ENCODE peak calls at places on chromosomes 3 and 15, in six cellular contexts. One of them, this sample, is unnamed.

GRCh38 chr3:75951941-75952340 is 166.6 kb upstream of the ZNF717 start:
- DNase-seq in cardiac muscle cell: no peak
- DNase-seq in iPS-NIHi11: no peak
- DNase-seq in stimulated activated CD4-positive, alpha-beta T cell treated with anti-CD3 and anti-CD28 coated beads, Interleukin-4, amount 100 ng/mL, for 1 hour: no peak
- DNase-seq in body of pancreas: no peak
- DNase-seq in CD4-positive, CD25-positive, alpha-beta regulatory T cell: no peak
- DNase-seq in this sample: no peak

GRCh38 chr15:92519709-92520108 is 126.0 kb downstream of the ST8SIA2 start:
- DNase-seq in body of pancreas: no peak
- DNase-seq in stimulated activated CD4-positive, alpha-beta T cell treated with anti-CD3 and anti-CD28 coated beads, Interleukin-4, amount 100 ng/mL, for 1 hour: no peak
- DNase-seq in CD4-positive, CD25-positive, alpha-beta regulatory T cell: no peak
- DNase-seq in cardiac muscle cell: no peak
- DNase-seq in iPS-NIHi11: no peak
- DNase-seq in this sample: no peak

GRCh38 chr3:22988566-22988965 is 214.6 kb upstream of the UBE2E2 start:
- DNase-seq in iPS-NIHi11: no peak
- DNase-seq in body of pancreas: no peak
- DNase-seq in stimulated activated CD4-positive, alpha-beta T cell treated with anti-CD3 and anti-CD28 coated beads, Interleukin-4, amount 100 ng/mL, for 1 hour: no peak
- DNase-seq in CD4-positive, CD25-positive, alpha-beta regulatory T cell: no peak
- DNase-seq in cardiac muscle cell: peak
- DNase-seq in this sample: no peak

GRCh38 chr15:90086868-90087268 is 15.4 kb downstream of the IDH2 start:
- DNase-seq in body of pancreas: no peak
- DNase-seq in iPS-NIHi11: peak
- DNase-seq in stimulated activated CD4-positive, alpha-beta T cell treated with anti-CD3 and anti-CD28 coated beads, Interleukin-4, amount 100 ng/mL, for 1 hour: peak
- DNase-seq in CD4-positive, CD25-positive, alpha-beta regulatory T cell: no peak
- DNase-seq in cardiac muscle cell: no peak
- DNase-seq in this sample: peak

GRCh38 chr3:187210555-187211327 is 13.5 kb downstream of the RTP1 start:
- DNase-seq in CD4-positive, CD25-positive, alpha-beta regulatory T cell: no peak
- DNase-seq in body of pancreas: no peak
- DNase-seq in cardiac muscle cell: no peak
- DNase-seq in stimulated activated CD4-positive, alpha-beta T cell treated with anti-CD3 and anti-CD28 coated beads, Interleukin-4, amount 100 ng/mL, for 1 hour: no peak
- DNase-seq in iPS-NIHi11: peak
- DNase-seq in this sample: no peak

GRCh38 chr3:45551214-45552010 is 43.1 kb upstream of the LIMD1 start:
- DNase-seq in iPS-NIHi11: no peak
- DNase-seq in body of pancreas: no peak
- DNase-seq in CD4-positive, CD25-positive, alpha-beta regulatory T cell: no peak
- DNase-seq in stimulated activated CD4-positive, alpha-beta T cell treated with anti-CD3 and anti-CD28 coated beads, Interleukin-4, amount 100 ng/mL, for 1 hour: no peak
- DNase-seq in cardiac muscle cell: no peak
- DNase-seq in this sample: no peak

GRCh38 chr3:42101048-42101447 is 9.9 kb downstream of the TRAK1 start:
- DNase-seq in body of pancreas: no peak
- DNase-seq in stimulated activated CD4-positive, alpha-beta T cell treated with anti-CD3 and anti-CD28 coated beads, Interleukin-4, amount 100 ng/mL, for 1 hour: no peak
- DNase-seq in iPS-NIHi11: no peak
- DNase-seq in CD4-positive, CD25-positive, alpha-beta regulatory T cell: no peak
- DNase-seq in cardiac muscle cell: no peak
- DNase-seq in this sample: no peak

GRCh38 chr3:19348929-19349564 is 200.7 kb downstream of the KCNH8 start:
- DNase-seq in iPS-NIHi11: peak
- DNase-seq in body of pancreas: no peak
- DNase-seq in CD4-positive, CD25-positive, alpha-beta regulatory T cell: no peak
- DNase-seq in cardiac muscle cell: peak
- DNase-seq in stimulated activated CD4-positive, alpha-beta T cell treated with anti-CD3 and anti-CD28 coated beads, Interleukin-4, amount 100 ng/mL, for 1 hour: no peak
- DNase-seq in this sample: peak

GRCh38 chr15:99983894-99984293 is 250.7 kb upstream of the LYSMD4 start:
- DNase-seq in iPS-NIHi11: peak
- DNase-seq in cardiac muscle cell: no peak
- DNase-seq in body of pancreas: no peak
- DNase-seq in CD4-positive, CD25-positive, alpha-beta regulatory T cell: no peak
- DNase-seq in stimulated activated CD4-positive, alpha-beta T cell treated with anti-CD3 and anti-CD28 coated beads, Interleukin-4, amount 100 ng/mL, for 1 hour: no peak
- DNase-seq in this sample: peak

GRCh38 chr3:59245879-59246501 is 196.2 kb upstream of the CFAP20DC start:
- DNase-seq in stimulated activated CD4-positive, alpha-beta T cell treated with anti-CD3 and anti-CD28 coated beads, Interleukin-4, amount 100 ng/mL, for 1 hour: no peak
- DNase-seq in body of pancreas: no peak
- DNase-seq in CD4-positive, CD25-positive, alpha-beta regulatory T cell: no peak
- DNase-seq in iPS-NIHi11: no peak
- DNase-seq in cardiac muscle cell: no peak
- DNase-seq in this sample: no peak

GRCh38 chr3:39267631-39268553 is 11.9 kb downstream of the CX3CR1 start:
- DNase-seq in stimulated activated CD4-positive, alpha-beta T cell treated with anti-CD3 and anti-CD28 coated beads, Interleukin-4, amount 100 ng/mL, for 1 hour: peak
- DNase-seq in iPS-NIHi11: no peak
- DNase-seq in cardiac muscle cell: no peak
- DNase-seq in CD4-positive, CD25-positive, alpha-beta regulatory T cell: peak
- DNase-seq in body of pancreas: no peak
- DNase-seq in this sample: no peak

GRCh38 chr3:120064641-120065040 is 29.6 kb downstream of the GSK3B start:
- DNase-seq in body of pancreas: no peak
- DNase-seq in stimulated activated CD4-positive, alpha-beta T cell treated with anti-CD3 and anti-CD28 coated beads, Interleukin-4, amount 100 ng/mL, for 1 hour: no peak
- DNase-seq in iPS-NIHi11: no peak
- DNase-seq in CD4-positive, CD25-positive, alpha-beta regulatory T cell: no peak
- DNase-seq in cardiac muscle cell: no peak
- DNase-seq in this sample: no peak

GRCh38 chr3:191414286-191414685 is 46.7 kb upstream of the PYDC2 start:
- DNase-seq in CD4-positive, CD25-positive, alpha-beta regulatory T cell: no peak
- DNase-seq in body of pancreas: no peak
- DNase-seq in iPS-NIHi11: no peak
- DNase-seq in cardiac muscle cell: no peak
- DNase-seq in stimulated activated CD4-positive, alpha-beta T cell treated with anti-CD3 and anti-CD28 coated beads, Interleukin-4, amount 100 ng/mL, for 1 hour: no peak
- DNase-seq in this sample: no peak